ENCODE peak calls at places on chromosomes 1 and 21, in ten cellular contexts. K, L, E, O, Z, U, D, A, G and R are unnamed samples.

GRCh38 chr1:64199154-64199553 is 4.3 kb upstream of the UBE2U start:
- DNase-seq in L (peak), D (no peak), A (no peak), E (no peak), G (no peak), Z (no peak), O (no peak), K (no peak), U (no peak), R (no peak)

GRCh38 chr1:89609781-89610456 is 23.0 kb upstream of the LRRC8C start:
- DNase-seq in Z (no peak), L (no peak), U (no peak), O (no peak), D (no peak), E (no peak), G (peak), K (no peak), A (peak), R (no peak)

GRCh38 chr1:191350938-191351337 is 807.3 kb upstream of the RGS18 start:
- DNase-seq in G (no peak), A (no peak), L (no peak), U (no peak), D (no peak), Z (no peak), O (no peak), E (no peak), K (peak), R (no peak)

GRCh38 chr21:35037384-35038105 is 11.6 kb downstream of the RUNX1 start:
- DNase-seq in U (no peak), G (no peak), Z (no peak), E (no peak), D (no peak), O (peak), A (no peak), K (no peak), L (no peak), R (no peak)

GRCh38 chr1:244022859-244023258 is 28.2 kb upstream of the ZBTB18 start:
- DNase-seq in G (no peak), Z (no peak), L (no peak), O (no peak), K (no peak), U (no peak), E (no peak), D (no peak), A (no peak), R (no peak)

GRCh38 chr1:19315378-19316206 is 3.5 kb downstream of the SLC66A1 start:
- DNase-seq in A (no peak), U (no peak), D (peak), G (no peak), E (peak), L (peak), Z (no peak), K (peak), O (no peak), R (peak)

GRCh38 chr21:41168391-41169257 is 664 bp downstream of the BACE2 start:
- DNase-seq in L (peak), G (peak), Z (peak), O (no peak), E (no peak), K (peak), D (peak), A (no peak), U (peak), R (peak)

GRCh38 chr1:247360991-247361721 is 29.5 kb upstream of the ZNF496 start:
- DNase-seq in A (no peak), O (no peak), L (peak), Z (no peak), D (no peak), G (no peak), E (no peak), U (no peak), K (no peak), R (no peak)